ENCODE peak calls at places on chromosomes 3 and 15, in seven cellular contexts. One of them, this sample, is unnamed. For H3K4me1, the result is how much of the 10 kb centered on the place peaks cover.

GRCh38 chr3:156449712-156450574 is 105.0 kb downstream of the SSR3 start:
- DNase-seq in neural progenitor cell: peak
- DNase-seq in aorta: no peak
- DNase-seq in heart left ventricle: no peak
- DNase-seq in breast epithelium: no peak
- DNase-seq in esophagus muscularis mucosa: no peak
- DNase-seq in CD4-positive, CD25-positive, alpha-beta regulatory T cell: peak
- DNase-seq in this sample: no peak

GRCh38 chr3:132543016-132543739 is 53.9 kb upstream of the ACKR4 start:
- DNase-seq in neural progenitor cell: no peak
- DNase-seq in aorta: no peak
- DNase-seq in heart left ventricle: no peak
- DNase-seq in breast epithelium: no peak
- DNase-seq in esophagus muscularis mucosa: no peak
- DNase-seq in CD4-positive, CD25-positive, alpha-beta regulatory T cell: no peak
- DNase-seq in this sample: no peak

GRCh38 chr15:59689626-59690236 is 611 bp upstream of the BNIP2 start:
- DNase-seq in neural progenitor cell: peak
- DNase-seq in aorta: peak
- DNase-seq in heart left ventricle: peak
- DNase-seq in breast epithelium: peak
- DNase-seq in esophagus muscularis mucosa: peak
- DNase-seq in CD4-positive, CD25-positive, alpha-beta regulatory T cell: peak
- DNase-seq in this sample: peak

GRCh38 chr15:100353469-100353868 is 11.7 kb upstream of the ADAMTS17 start:
- DNase-seq in neural progenitor cell: no peak
- DNase-seq in aorta: no peak
- DNase-seq in heart left ventricle: no peak
- DNase-seq in breast epithelium: no peak
- DNase-seq in esophagus muscularis mucosa: no peak
- DNase-seq in CD4-positive, CD25-positive, alpha-beta regulatory T cell: no peak
- DNase-seq in this sample: no peak

GRCh38 chr3:106635271-106635670 is 742.0 kb upstream of the CCDC54 start:
- DNase-seq in neural progenitor cell: no peak
- DNase-seq in aorta: no peak
- DNase-seq in heart left ventricle: no peak
- DNase-seq in breast epithelium: no peak
- DNase-seq in esophagus muscularis mucosa: no peak
- DNase-seq in CD4-positive, CD25-positive, alpha-beta regulatory T cell: no peak
- DNase-seq in this sample: no peak

GRCh38 chr3:112321867-112322652 is 10.9 kb upstream of the CD200 start:
- DNase-seq in neural progenitor cell: peak
- DNase-seq in aorta: no peak
- DNase-seq in heart left ventricle: no peak
- DNase-seq in breast epithelium: no peak
- DNase-seq in esophagus muscularis mucosa: no peak
- DNase-seq in CD4-positive, CD25-positive, alpha-beta regulatory T cell: no peak
- DNase-seq in this sample: no peak

GRCh38 chr3:74624301-74624700 is 9.8 kb upstream of the CNTN3 start:
- DNase-seq in neural progenitor cell: no peak
- DNase-seq in aorta: no peak
- DNase-seq in heart left ventricle: no peak
- DNase-seq in breast epithelium: no peak
- DNase-seq in esophagus muscularis mucosa: no peak
- DNase-seq in CD4-positive, CD25-positive, alpha-beta regulatory T cell: no peak
- DNase-seq in this sample: no peak

GRCh38 chr3:107956991-107957467 is 133.8 kb downstream of the CD47 start:
- DNase-seq in neural progenitor cell: no peak
- DNase-seq in aorta: peak
- DNase-seq in heart left ventricle: peak
- DNase-seq in breast epithelium: peak
- DNase-seq in esophagus muscularis mucosa: peak
- DNase-seq in CD4-positive, CD25-positive, alpha-beta regulatory T cell: no peak
- DNase-seq in this sample: no peak

GRCh38 chr3:123331006-123331405 is 117.9 kb downstream of the ADCY5 start:
- DNase-seq in neural progenitor cell: peak
- DNase-seq in aorta: peak
- DNase-seq in heart left ventricle: peak
- DNase-seq in breast epithelium: no peak
- DNase-seq in esophagus muscularis mucosa: no peak
- DNase-seq in CD4-positive, CD25-positive, alpha-beta regulatory T cell: no peak
- DNase-seq in this sample: no peak

GRCh38 chr15:80154336-80154735 is 1.5 kb downstream of the FAH start:
- DNase-seq in neural progenitor cell: peak
- DNase-seq in aorta: no peak
- DNase-seq in heart left ventricle: no peak
- DNase-seq in breast epithelium: no peak
- DNase-seq in esophagus muscularis mucosa: no peak
- DNase-seq in CD4-positive, CD25-positive, alpha-beta regulatory T cell: no peak
- DNase-seq in this sample: no peak

GRCh38 chr15:75042730-75043508 is 19.5 kb downstream of the PPCDC start:
- DNase-seq in neural progenitor cell: peak
- DNase-seq in aorta: peak
- DNase-seq in heart left ventricle: peak
- DNase-seq in breast epithelium: peak
- DNase-seq in esophagus muscularis mucosa: peak
- DNase-seq in CD4-positive, CD25-positive, alpha-beta regulatory T cell: peak
- DNase-seq in this sample: peak

DNA sequence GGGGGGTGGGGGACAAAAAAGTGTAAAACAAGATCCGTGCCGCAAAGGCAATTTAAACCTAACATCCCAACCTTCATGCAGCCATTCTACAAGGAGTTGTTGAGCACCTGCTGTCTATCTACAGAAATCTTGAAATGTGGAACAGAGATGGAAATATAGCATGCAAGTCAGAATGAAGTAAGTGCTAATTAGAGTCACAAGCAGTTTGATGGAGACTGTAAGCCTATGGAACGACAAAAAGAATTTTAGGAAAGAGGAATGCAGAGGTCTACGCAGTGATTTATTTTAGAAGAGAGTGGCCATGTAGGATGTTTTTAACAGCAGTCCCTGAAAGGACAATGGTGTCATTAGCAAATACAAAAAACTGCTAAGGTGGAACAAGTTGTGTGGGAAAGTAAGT is 846 bp upstream of the DCBLD2 start:
- DNase-seq in neural progenitor cell: no peak
- DNase-seq in aorta: no peak
- DNase-seq in heart left ventricle: no peak
- DNase-seq in breast epithelium: no peak
- DNase-seq in esophagus muscularis mucosa: no peak
- DNase-seq in CD4-positive, CD25-positive, alpha-beta regulatory T cell: peak
- DNase-seq in this sample: no peak
- H3K4me1 ChIP-seq in neural progenitor cell: under half
- H3K4me1 ChIP-seq in aorta: under half
- H3K4me1 ChIP-seq in heart left ventricle: under half
- H3K4me1 ChIP-seq in breast epithelium: under half
- H3K4me1 ChIP-seq in esophagus muscularis mucosa: under half
- H3K4me1 ChIP-seq in CD4-positive, CD25-positive, alpha-beta regulatory T cell: under half
- H3K4me1 ChIP-seq in this sample: under half

DNA sequence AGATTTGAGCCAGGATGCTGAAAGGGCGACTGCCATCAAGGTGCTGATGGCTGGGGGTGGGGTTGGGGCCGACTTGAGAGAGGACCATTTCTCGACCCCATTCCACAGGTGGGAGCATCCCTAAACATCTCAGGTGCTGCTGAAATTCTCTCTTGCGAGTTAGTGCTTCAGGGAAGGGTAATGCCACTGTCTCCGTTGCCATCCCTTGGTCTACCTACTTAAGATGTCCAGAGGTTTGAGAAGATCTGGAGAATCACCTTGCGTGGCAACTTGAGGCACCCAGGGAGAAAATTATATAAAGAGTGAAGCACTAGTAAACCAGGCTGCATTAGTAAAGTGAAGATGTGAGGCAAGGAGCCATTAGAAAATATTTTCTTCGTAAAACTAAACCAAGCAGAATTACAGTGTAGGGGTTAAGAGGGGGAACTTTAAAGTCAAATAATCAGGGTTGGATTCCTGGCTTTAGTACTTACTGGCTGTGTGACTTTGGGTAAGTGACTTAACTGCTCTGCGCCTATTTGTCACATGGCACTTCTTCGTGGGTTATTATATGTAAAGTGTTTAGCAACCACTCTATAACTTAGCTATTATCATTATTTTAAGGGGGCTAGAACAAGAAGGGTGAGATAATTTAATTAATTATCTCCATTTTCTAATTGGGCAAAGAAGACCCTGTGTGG is 662 bp upstream of the RFTN1 start:
- DNase-seq in neural progenitor cell: no peak
- DNase-seq in aorta: no peak
- DNase-seq in heart left ventricle: no peak
- DNase-seq in breast epithelium: no peak
- DNase-seq in esophagus muscularis mucosa: no peak
- DNase-seq in CD4-positive, CD25-positive, alpha-beta regulatory T cell: no peak
- DNase-seq in this sample: no peak
- H3K4me3 ChIP-seq in neural progenitor cell: peak
- H3K4me3 ChIP-seq in aorta: peak
- H3K4me3 ChIP-seq in heart left ventricle: peak
- H3K4me3 ChIP-seq in breast epithelium: peak
- H3K4me3 ChIP-seq in esophagus muscularis mucosa: peak
- H3K4me3 ChIP-seq in CD4-positive, CD25-positive, alpha-beta regulatory T cell: peak
- H3K4me3 ChIP-seq in this sample: peak

GRCh38 chr3:197878427-197878826 is 71.6 kb upstream of the RPL35A start:
- DNase-seq in neural progenitor cell: no peak
- DNase-seq in aorta: no peak
- DNase-seq in heart left ventricle: no peak
- DNase-seq in breast epithelium: no peak
- DNase-seq in esophagus muscularis mucosa: no peak
- DNase-seq in CD4-positive, CD25-positive, alpha-beta regulatory T cell: peak
- DNase-seq in this sample: no peak

GRCh38 chr3:197880361-197881339 is 69.3 kb upstream of the RPL35A start:
- DNase-seq in neural progenitor cell: peak
- DNase-seq in aorta: no peak
- DNase-seq in heart left ventricle: no peak
- DNase-seq in breast epithelium: no peak
- DNase-seq in esophagus muscularis mucosa: no peak
- DNase-seq in CD4-positive, CD25-positive, alpha-beta regulatory T cell: no peak
- DNase-seq in this sample: no peak

GRCh38 chr3:197882580-197882979 is 67.4 kb upstream of the RPL35A start:
- DNase-seq in neural progenitor cell: no peak
- DNase-seq in aorta: no peak
- DNase-seq in heart left ventricle: no peak
- DNase-seq in breast epithelium: no peak
- DNase-seq in esophagus muscularis mucosa: no peak
- DNase-seq in CD4-positive, CD25-positive, alpha-beta regulatory T cell: no peak
- DNase-seq in this sample: no peak

GRCh38 chr3:197883541-197883940 is 66.4 kb upstream of the RPL35A start:
- DNase-seq in neural progenitor cell: no peak
- DNase-seq in aorta: no peak
- DNase-seq in heart left ventricle: no peak
- DNase-seq in breast epithelium: no peak
- DNase-seq in esophagus muscularis mucosa: no peak
- DNase-seq in CD4-positive, CD25-positive, alpha-beta regulatory T cell: no peak
- DNase-seq in this sample: no peak

GRCh38 chr3:197881601-197882000 is 68.4 kb upstream of the RPL35A start:
- DNase-seq in neural progenitor cell: peak
- DNase-seq in aorta: no peak
- DNase-seq in heart left ventricle: no peak
- DNase-seq in breast epithelium: no peak
- DNase-seq in esophagus muscularis mucosa: no peak
- DNase-seq in CD4-positive, CD25-positive, alpha-beta regulatory T cell: no peak
- DNase-seq in this sample: no peak
- H3K27ac ChIP-seq in neural progenitor cell: peak
- H3K27ac ChIP-seq in aorta: no peak
- H3K27ac ChIP-seq in heart left ventricle: no peak
- H3K27ac ChIP-seq in breast epithelium: no peak
- H3K27ac ChIP-seq in esophagus muscularis mucosa: no peak
- H3K27ac ChIP-seq in CD4-positive, CD25-positive, alpha-beta regulatory T cell: no peak
- H3K27ac ChIP-seq in this sample: no peak

GRCh38 chr3:45023675-45024074 is 2.4 kb upstream of the CLEC3B start:
- DNase-seq in neural progenitor cell: no peak
- DNase-seq in aorta: no peak
- DNase-seq in heart left ventricle: no peak
- DNase-seq in breast epithelium: no peak
- DNase-seq in esophagus muscularis mucosa: no peak
- DNase-seq in CD4-positive, CD25-positive, alpha-beta regulatory T cell: no peak
- DNase-seq in this sample: no peak

GRCh38 chr3:45024601-45025262 is 1.4 kb upstream of the CLEC3B start:
- DNase-seq in neural progenitor cell: no peak
- DNase-seq in aorta: no peak
- DNase-seq in heart left ventricle: peak
- DNase-seq in breast epithelium: no peak
- DNase-seq in esophagus muscularis mucosa: no peak
- DNase-seq in CD4-positive, CD25-positive, alpha-beta regulatory T cell: no peak
- DNase-seq in this sample: no peak

GRCh38 chr3:45027406-45027805 is 1.3 kb downstream of the CLEC3B start:
- DNase-seq in neural progenitor cell: no peak
- DNase-seq in aorta: no peak
- DNase-seq in heart left ventricle: no peak
- DNase-seq in breast epithelium: no peak
- DNase-seq in esophagus muscularis mucosa: no peak
- DNase-seq in CD4-positive, CD25-positive, alpha-beta regulatory T cell: no peak
- DNase-seq in this sample: no peak

GRCh38 chr3:45026957-45027356 is 854 bp downstream of the CLEC3B start:
- DNase-seq in neural progenitor cell: no peak
- DNase-seq in aorta: peak
- DNase-seq in heart left ventricle: peak
- DNase-seq in breast epithelium: no peak
- DNase-seq in esophagus muscularis mucosa: no peak
- DNase-seq in CD4-positive, CD25-positive, alpha-beta regulatory T cell: no peak
- DNase-seq in this sample: no peak

DNA sequence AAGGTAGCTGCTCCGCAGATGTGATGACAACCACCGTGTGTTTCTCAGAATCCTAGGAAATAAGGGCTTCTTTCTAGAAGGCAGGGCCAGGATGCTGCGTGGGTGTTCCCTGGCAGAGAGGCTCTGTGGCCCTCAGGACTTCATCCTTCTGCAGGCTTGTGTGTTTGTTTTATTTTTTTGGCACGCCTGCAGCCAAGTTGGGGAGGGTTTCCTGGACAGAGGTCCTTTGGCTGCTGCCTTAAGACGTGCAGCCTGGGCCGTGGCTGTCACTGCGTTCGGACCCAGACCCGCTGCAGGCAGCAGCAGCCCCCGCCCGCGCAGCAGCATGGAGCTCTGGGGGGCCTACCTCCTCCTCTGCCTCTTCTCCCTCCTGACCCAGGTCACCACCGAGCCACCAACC is at the start of gene CLEC3B:
- DNase-seq in neural progenitor cell: no peak
- DNase-seq in aorta: peak
- DNase-seq in heart left ventricle: peak
- DNase-seq in breast epithelium: peak
- DNase-seq in esophagus muscularis mucosa: no peak
- DNase-seq in CD4-positive, CD25-positive, alpha-beta regulatory T cell: no peak
- DNase-seq in this sample: no peak
- H3K4me1 ChIP-seq in neural progenitor cell: under half
- H3K4me1 ChIP-seq in aorta: under half
- H3K4me1 ChIP-seq in heart left ventricle: half or more
- H3K4me1 ChIP-seq in breast epithelium: under half
- H3K4me1 ChIP-seq in esophagus muscularis mucosa: half or more
- H3K4me1 ChIP-seq in CD4-positive, CD25-positive, alpha-beta regulatory T cell: under half
- H3K4me1 ChIP-seq in this sample: under half

GRCh38 chr3:134030382-134030753 is 643 bp upstream of the SLCO2A1 start:
- DNase-seq in neural progenitor cell: peak
- DNase-seq in aorta: no peak
- DNase-seq in heart left ventricle: no peak
- DNase-seq in breast epithelium: peak
- DNase-seq in esophagus muscularis mucosa: peak
- DNase-seq in CD4-positive, CD25-positive, alpha-beta regulatory T cell: no peak
- DNase-seq in this sample: no peak
- H3K4me3 ChIP-seq in neural progenitor cell: peak
- H3K4me3 ChIP-seq in aorta: no peak
- H3K4me3 ChIP-seq in heart left ventricle: no peak
- H3K4me3 ChIP-seq in breast epithelium: peak
- H3K4me3 ChIP-seq in esophagus muscularis mucosa: peak
- H3K4me3 ChIP-seq in CD4-positive, CD25-positive, alpha-beta regulatory T cell: no peak
- H3K4me3 ChIP-seq in this sample: no peak

This sample was measured in naive thymus-derived CD4-positive, alpha-beta T cell.